ENCODE peak calls at places on chromosomes 13 and 19, in four cellular contexts. V, I, X and R are unnamed samples. For H3K4me1 and H3K27me3, the result is how much of the 10 kb centered on the place peaks cover.

GRCh38 chr13:110445722-110446569 is 115.6 kb downstream of the RAB20 start:
- DNase-seq in V (no peak), I (no peak), X (no peak), R (no peak)

GRCh38 chr19:6273701-6274601 is 5.8 kb downstream of the MLLT1 start:
- DNase-seq in V (peak), I (peak), X (peak), R (peak)

GRCh38 chr19:57708641-57709354 is at the start of gene ZNF154:
- DNase-seq in V (peak), I (peak), X (no peak), R (no peak)

GRCh38 chr13:45441633-45442032 is 23.1 kb upstream of the COG3 start:
- DNase-seq in V (no peak), I (peak), X (no peak), R (no peak)

GRCh38 chr19:14015454-14016035 is 9.4 kb upstream of the RFX1 start:
- DNase-seq in V (no peak), I (no peak), X (no peak), R (no peak)

GRCh38 chr13:110790371-110790770 is 76.9 kb downstream of the ING1 start:
- DNase-seq in V (no peak), I (no peak), X (no peak), R (no peak)

GRCh38 chr13:113557013-113557412 is 27.5 kb upstream of the TFDP1 start:
- DNase-seq in V (no peak), I (no peak), X (no peak), R (no peak)

GRCh38 chr19:39170398-39171231 is 26.1 kb upstream of the NCCRP1 start:
- DNase-seq in V (no peak), I (no peak), X (no peak), R (no peak)

GRCh38 chr19:1081301-1082164 is 13.6 kb downstream of the POLR2E start:
- DNase-seq in V (no peak), I (no peak), X (no peak), R (no peak)

GRCh38 chr19:23440207-23440606 is 44.9 kb upstream of the ZNF91 start:
- DNase-seq in V (no peak), I (no peak), X (no peak), R (no peak)

GRCh38 chr13:51781246-51782022 is 22.5 kb downstream of the DHRS12 start:
- DNase-seq in V (peak), I (peak), X (no peak), R (no peak)

GRCh38 chr13:21478881-21479808 is 20.0 kb upstream of the ZDHHC20 start:
- DNase-seq in V (no peak), I (peak), X (peak), R (no peak)

GRCh38 chr13:59415498-59415897 is 748.2 kb downstream of the DIAPH3 start:
- DNase-seq in V (no peak), I (no peak), X (no peak), R (no peak)

GRCh38 chr19:19229701-19230100 is 17.9 kb downstream of the NCAN start:
- DNase-seq in V (no peak), I (no peak), X (no peak), R (no peak)

GRCh38 chr19:35044317-35045117 is 3.0 kb downstream of the HPN start:
- DNase-seq in V (peak), I (peak), X (peak), R (no peak)

GRCh38 chr19:2507109-2507508 is 31.2 kb downstream of the GADD45B start:
- DNase-seq in V (no peak), I (peak), X (no peak), R (no peak)

GRCh38 chr13:105914637-105915036 is 620.8 kb downstream of the EFNB2 start:
- DNase-seq in V (no peak), I (peak), X (no peak), R (no peak)

GRCh38 chr13:110298566-110299321 is 8.2 kb downstream of the COL4A1 start:
- DNase-seq in V (no peak), I (peak), X (no peak), R (no peak)

GRCh38 chr13:70894258-70894657 is 786.0 kb upstream of the KLHL1 start:
- DNase-seq in V (no peak), I (no peak), X (no peak), R (no peak)

GRCh38 chr13:41694902-41695301 is 237.6 kb downstream of the RGCC start:
- DNase-seq in V (peak), I (peak), X (peak), R (peak)

GRCh38 chr19:18183529-18183928 is 9.5 kb upstream of the MPV17L2 start:
- DNase-seq in V (no peak), I (no peak), X (no peak), R (no peak)

GRCh38 chr19:1650627-1651009 is 1.8 kb downstream of the TCF3 start:
- DNase-seq in V (no peak), I (peak), X (no peak), R (no peak)

GRCh38 chr13:95044452-95045205 is 256.6 kb downstream of the ABCC4 start:
- DNase-seq in V (no peak), I (no peak), X (no peak), R (no peak)

GRCh38 chr19:13461536-13461935 is 44.7 kb downstream of the CACNA1A start:
- DNase-seq in V (no peak), I (no peak), X (no peak), R (no peak)

GRCh38 chr19:2287585-2287984 is 5.6 kb upstream of the PEAK3 start:
- DNase-seq in V (no peak), I (no peak), X (no peak), R (no peak)

GRCh38 chr13:26831336-26831908 is 70.8 kb upstream of the GPR12 start:
- DNase-seq in V (no peak), I (no peak), X (no peak), R (no peak)

GRCh38 chr19:18809149-18809978 is 18.3 kb upstream of the COMP start:
- DNase-seq in V (peak), I (peak), X (peak), R (no peak)

GRCh38 chr13:26914624-26915023 is 154.0 kb upstream of the GPR12 start:
- DNase-seq in V (no peak), I (peak), X (no peak), R (no peak)

GRCh38 chr19:10769533-10770491 is 51.9 kb downstream of the DNM2 start:
- DNase-seq in V (peak), I (peak), X (peak), R (no peak)

GRCh38 chr19:10767726-10768125 is 49.8 kb downstream of the DNM2 start:
- DNase-seq in V (no peak), I (no peak), X (no peak), R (no peak)

GRCh38 chr19:10766681-10767201 is 48.9 kb downstream of the DNM2 start:
- DNase-seq in V (no peak), I (peak), X (no peak), R (no peak)

GRCh38 chr19:10768936-10769335 is 51.1 kb downstream of the DNM2 start:
- DNase-seq in V (no peak), I (no peak), X (no peak), R (no peak)

DNA sequence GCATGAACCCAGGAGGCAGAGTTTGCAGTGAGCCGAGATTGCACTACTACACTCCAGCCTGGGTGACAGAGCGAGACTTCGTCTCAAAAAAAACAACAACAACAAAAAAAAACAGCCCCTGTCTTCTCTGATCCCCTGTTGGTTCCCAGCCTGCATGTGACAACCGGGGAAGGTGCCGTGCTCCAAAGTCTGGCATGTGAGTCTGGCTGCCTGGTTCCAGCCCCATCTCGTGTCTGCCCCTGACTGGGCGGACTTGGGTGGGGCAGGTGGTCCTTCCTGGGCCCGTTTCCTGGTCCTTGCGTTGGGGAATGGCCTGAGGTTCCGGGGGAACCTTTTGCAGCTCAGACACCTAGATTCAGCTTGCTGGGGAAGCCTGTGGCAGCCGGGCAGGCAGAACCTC is 50.5 kb downstream of the DNM2 start:
- DNase-seq in V (no peak), I (no peak), X (no peak), R (no peak)
- H3K4me1 ChIP-seq in V (under half), I (under half), X (under half), R (half or more)

GRCh38 chr19:50562329-50562728 is 5.9 kb downstream of the LRRC4B start:
- DNase-seq in V (no peak), I (no peak), X (no peak), R (no peak)
- H3K27me3 ChIP-seq in V (half or more), I (under half), X (under half), R (under half)

DNA sequence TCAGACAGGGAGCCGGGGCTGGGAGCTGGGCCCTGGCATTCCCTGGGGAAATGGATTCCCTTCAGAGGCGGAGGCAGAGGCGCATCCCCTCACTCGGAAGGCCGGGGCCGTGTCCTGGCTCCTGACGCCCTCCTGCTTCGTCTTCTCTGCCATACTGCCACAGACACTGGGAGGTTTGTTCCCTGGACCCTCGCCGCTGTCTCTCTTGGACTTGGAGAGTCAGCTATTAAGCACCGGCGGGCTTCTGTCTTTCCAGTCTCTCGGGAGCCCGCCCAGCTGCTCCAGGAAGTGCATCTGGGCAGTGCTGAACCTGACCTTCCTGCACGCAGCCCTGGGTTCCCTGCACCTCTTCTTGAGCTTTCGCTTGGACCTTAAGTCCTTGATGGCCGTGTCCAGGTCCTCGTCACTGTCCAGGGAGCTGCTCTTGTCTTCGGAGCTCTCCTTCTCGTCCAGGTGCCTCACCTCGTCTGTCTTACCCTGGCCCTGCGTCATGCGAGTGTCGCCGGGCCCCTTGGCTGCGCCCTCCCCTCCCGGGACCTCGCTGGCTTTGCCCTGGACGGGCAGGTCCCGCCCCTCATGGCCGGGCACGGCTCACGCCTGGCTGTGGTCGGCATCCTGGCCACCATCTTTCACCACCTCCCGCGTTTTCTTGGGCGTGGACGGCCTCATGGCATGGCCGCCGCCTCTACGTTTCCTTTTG is 14.6 kb downstream of the RB1 start:
- DNase-seq in V (peak), I (no peak), X (no peak), R (no peak)
- H3K4me3 ChIP-seq in V (peak), I (no peak), X (peak), R (peak)

GRCh38 chr19:42124386-42124901 is 7.8 kb downstream of the POU2F2 start:
- DNase-seq in V (no peak), I (no peak), X (no peak), R (no peak)
- H3K4me1 ChIP-seq in V (under half), I (under half), X (under half), R (under half)

GRCh38 chr19:53908933-53909415 is at the start of gene CACNG7:
- DNase-seq in V (peak), I (peak), X (no peak), R (no peak)

GRCh38 chr19:53910170-53910518 is 1.1 kb downstream of the CACNG7 start:
- DNase-seq in V (peak), I (peak), X (no peak), R (no peak)

GRCh38 chr19:53908106-53908932 is 759 bp upstream of the CACNG7 start:
- DNase-seq in V (peak), I (peak), X (no peak), R (no peak)

GRCh38 chr19:53907690-53908089 is 1.4 kb upstream of the CACNG7 start:
- DNase-seq in V (peak), I (no peak), X (no peak), R (no peak)

GRCh38 chr19:53909471-53910169 is 542 bp downstream of the CACNG7 start:
- DNase-seq in V (peak), I (no peak), X (no peak), R (no peak)
- H3K27me3 ChIP-seq in V (half or more), I (half or more), X (under half), R (under half)

GRCh38 chr13:98761126-98761978 is 8.9 kb upstream of the SLC15A1 start:
- DNase-seq in V (no peak), I (peak), X (no peak), R (no peak)
- H3K4me3 ChIP-seq in V (peak), I (no peak), X (no peak), R (no peak)

DNA sequence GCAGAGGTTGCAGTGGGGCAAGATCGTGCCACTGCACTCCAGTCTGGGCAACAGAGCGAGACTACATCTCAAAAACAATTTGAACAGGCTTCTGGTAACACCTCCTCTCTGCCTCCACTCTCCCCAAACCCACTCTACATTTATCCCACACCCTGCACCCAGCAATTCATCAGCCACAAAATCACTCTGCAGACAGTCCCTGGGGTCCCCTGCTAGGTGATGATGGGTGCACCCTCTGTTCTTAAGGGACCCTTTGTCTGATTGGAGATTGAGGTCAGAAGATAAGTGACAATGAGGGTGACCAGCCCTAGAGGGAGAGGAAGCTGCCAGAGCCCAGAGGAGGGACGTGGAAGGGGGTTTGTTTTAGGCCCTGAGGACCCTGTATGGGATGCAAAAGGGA is 2.2 kb downstream of the BCL3 start:
- DNase-seq in V (no peak), I (no peak), X (no peak), R (no peak)
- H3K4me1 ChIP-seq in V (under half), I (under half), X (half or more), R (half or more)

DNA sequence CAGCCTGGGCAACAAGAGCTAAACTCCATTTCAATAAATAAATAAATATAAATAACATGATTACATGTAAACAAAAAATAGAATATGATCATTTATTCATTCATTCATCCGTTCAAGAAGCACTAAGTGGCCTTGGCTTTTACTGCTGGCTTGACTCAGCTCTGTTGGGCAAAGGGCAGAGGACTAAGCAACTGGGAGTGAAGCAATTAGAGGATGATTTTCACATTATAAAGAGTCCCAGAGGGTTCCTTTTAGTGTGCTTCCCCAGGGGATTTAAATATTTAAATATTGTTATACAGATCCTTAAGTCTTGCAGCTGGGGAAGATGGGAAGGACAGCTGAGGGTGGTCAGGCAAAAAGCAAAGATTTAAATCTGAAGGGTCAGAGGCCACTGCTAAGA is 34.9 kb upstream of the FLT1 start:
- DNase-seq in V (no peak), I (no peak), X (no peak), R (no peak)
- H3K27me3 ChIP-seq in V (half or more), I (under half), X (under half), R (under half)

GRCh38 chr19:40739030-40739839 is 11.0 kb downstream of the ACTMAP start:
- DNase-seq in V (no peak), I (no peak), X (no peak), R (no peak)

GRCh38 chr19:40733149-40733548 is 16.2 kb downstream of the ITPKC start:
- DNase-seq in V (no peak), I (no peak), X (no peak), R (no peak)

GRCh38 chr19:40737102-40737644 is 13.1 kb downstream of the ACTMAP start:
- DNase-seq in V (no peak), I (no peak), X (no peak), R (no peak)

GRCh38 chr19:40736661-40737060 is 13.6 kb downstream of the ACTMAP start:
- DNase-seq in V (no peak), I (no peak), X (no peak), R (no peak)

DNA sequence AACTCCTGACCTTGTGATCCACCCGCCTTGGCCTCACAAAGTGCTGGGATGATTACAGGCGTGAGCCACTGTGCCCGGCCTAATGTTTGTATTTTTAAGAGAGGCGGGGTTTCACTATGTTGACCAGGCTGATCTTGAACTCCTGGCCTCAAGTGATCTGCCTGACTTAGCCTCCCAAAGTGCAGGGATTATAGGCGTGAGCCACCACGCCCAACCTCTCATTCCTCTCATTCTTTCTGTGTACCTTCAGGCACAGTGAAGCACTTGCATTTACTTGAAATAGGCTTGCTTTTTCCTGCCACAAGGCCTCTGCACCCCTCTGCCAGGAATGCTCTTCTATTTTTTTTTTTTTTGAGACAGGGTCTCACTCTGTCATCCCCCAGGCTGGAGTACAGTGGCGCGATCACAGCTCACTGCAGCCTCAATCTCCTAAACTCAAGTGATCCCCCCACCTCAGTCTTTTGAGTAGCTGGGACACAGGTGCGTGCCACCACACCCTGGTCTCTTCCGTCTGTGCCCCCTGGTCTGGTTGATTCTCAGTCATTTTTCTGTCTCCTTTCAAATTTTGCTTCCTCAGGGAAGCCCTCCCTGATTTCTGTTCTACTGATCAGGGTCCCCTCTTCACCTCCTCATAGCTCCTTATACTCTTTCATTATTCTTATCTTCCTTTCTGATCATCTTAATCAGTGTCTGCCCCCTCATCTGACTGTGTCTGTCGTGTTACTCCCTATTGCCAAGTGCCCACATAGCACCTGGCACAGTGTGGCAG is 15.1 kb downstream of the ACTMAP start:
- DNase-seq in V (no peak), I (no peak), X (no peak), R (no peak)
- H3K4me3 ChIP-seq in V (no peak), I (no peak), X (no peak), R (no peak)

GRCh38 chr19:41324921-41325639 is 15.1 kb downstream of the CCDC97 start:
- DNase-seq in V (peak), I (peak), X (no peak), R (peak)
- H3K4me1 ChIP-seq in V (half or more), I (under half), X (half or more), R (under half)